ENCODE peak calls at places on chromosome 5, in eight cellular contexts. E is brain microvascular endothelial cell; I is H7; V is neural progenitor cell; P is CD4-positive, alpha-beta memory T cell; M is HL-60; X is Caco-2; D is fibroblast of the aortic adventitia. B is an unnamed sample.

GRCh38 chr5:143060018-143060417 is 289.8 kb downstream of the ARHGAP26 start:
- DNase-seq in X (no peak), E (no peak), I (no peak), V (no peak), D (no peak), P (no peak), M (no peak), B (no peak)

GRCh38 chr5:39400711-39401385 is 23.9 kb downstream of the DAB2 start:
- DNase-seq in D (peak; percentile 39), X (peak; percentile 69), M (no peak), V (no peak), P (no peak), E (peak; percentile 28), I (no peak), B (no peak)

GRCh38 chr5:92544042-92544441 is 1037.0 kb downstream of the NR2F1-AS1 start:
- DNase-seq in P (no peak), I (no peak), D (peak; percentile 41), X (no peak), V (no peak), M (no peak), E (no peak), B (no peak)

GRCh38 chr5:160675988-160676387 is 176.0 kb downstream of the ATP10B start:
- DNase-seq in D (no peak), P (no peak), E (no peak), V (no peak), M (no peak), X (peak; percentile 26), I (no peak), B (no peak)

GRCh38 chr5:126516133-126516532 is 78.9 kb downstream of the ALDH7A1 start:
- DNase-seq in I (no peak), V (no peak), D (peak; percentile 26), P (no peak), X (no peak), E (no peak), M (no peak), B (no peak)

GRCh38 chr5:52922384-52922783 is 66.8 kb upstream of the ITGA2 start:
- DNase-seq in V (peak; percentile 11), X (peak; percentile 20), I (no peak), E (peak; percentile 98), P (no peak), D (peak; percentile 79), M (peak; percentile 47), B (no peak)

GRCh38 chr5:94544031-94544650 is 74.3 kb downstream of the KIAA0825 start:
- DNase-seq in I (no peak), V (no peak), D (peak; percentile 23), M (peak; percentile 43), P (no peak), X (no peak), E (peak; percentile 14), B (no peak)

GRCh38 chr5:582936-583635 is 29.1 kb upstream of the CEP72 start:
- DNase-seq in X (no peak), D (no peak), M (no peak), P (no peak), E (no peak), I (no peak), V (no peak), B (no peak)

GRCh38 chr5:60477849-60478248 is 222.1 kb downstream of the DEPDC1B start:
- DNase-seq in V (no peak), D (no peak), X (no peak), P (no peak), I (no peak), E (no peak), M (no peak), B (no peak)

GRCh38 chr5:109567374-109568044 is 122.2 kb upstream of the MAN2A1 start:
- DNase-seq in V (no peak), I (no peak), M (peak; percentile 23), D (peak; percentile 40), P (no peak), X (no peak), E (peak; percentile 59), B (no peak)

GRCh38 chr5:124527220-124527991 is 219.0 kb downstream of the ZNF608 start:
- DNase-seq in M (no peak), E (no peak), V (peak; percentile 39), X (peak; percentile 84), P (no peak), I (no peak), D (peak; percentile 64), B (no peak)

GRCh38 chr5:51990661-51991180 is 607.5 kb downstream of the ISL1 start:
- DNase-seq in M (no peak), P (no peak), E (no peak), X (no peak), I (no peak), V (no peak), D (no peak), B (no peak)

GRCh38 chr5:66807743-66808142 is 211.6 kb downstream of the MAST4 start:
- DNase-seq in D (peak; percentile 65), E (peak; percentile 57), M (no peak), I (peak; percentile 29), X (peak; percentile 15), V (peak; percentile 21), P (no peak), B (no peak)

GRCh38 chr5:71600783-71601182 is 13.6 kb downstream of the MCCC2 start:
- DNase-seq in X (no peak), M (no peak), E (no peak), I (no peak), V (no peak), D (peak; percentile 2), P (no peak), B (no peak)

GRCh38 chr5:150108711-150109605 is 22.6 kb upstream of the CSF1R start:
- DNase-seq in I (peak; percentile 48), P (no peak), V (no peak), D (no peak), E (no peak), M (no peak), X (no peak), B (no peak)

GRCh38 chr5:153480401-153480800 is 10.1 kb upstream of the GRIA1 start:
- DNase-seq in X (no peak), P (no peak), D (peak; percentile 11), I (no peak), V (no peak), M (no peak), E (peak; percentile 58), B (no peak)

GRCh38 chr5:120735076-120735475 is 271.0 kb downstream of the PRR16 start:
- DNase-seq in P (no peak), M (no peak), V (no peak), D (peak; percentile 9), I (no peak), E (no peak), X (no peak), B (no peak)

GRCh38 chr5:54713923-54714581 is 196.5 kb downstream of the SNX18 start:
- DNase-seq in V (no peak), D (peak; percentile 93), I (no peak), P (no peak), X (peak; percentile 8), M (no peak), E (peak; percentile 54), B (no peak)

GRCh38 chr5:156675402-156675801 is 174.7 kb upstream of the PPP1R2B start:
- DNase-seq in E (no peak), I (no peak), D (no peak), X (no peak), M (no peak), V (no peak), P (no peak), B (no peak)

GRCh38 chr5:179243333-179243732 is 101.9 kb downstream of the ADAMTS2 start:
- DNase-seq in X (no peak), M (no peak), D (peak; percentile 72), E (peak; percentile 36), P (no peak), V (no peak), I (no peak), B (no peak)

GRCh38 chr5:133741396-133741795 is 129.1 kb upstream of the FSTL4 start:
- DNase-seq in I (no peak), D (no peak), X (no peak), E (no peak), M (no peak), P (no peak), V (no peak), B (no peak)

DNA sequence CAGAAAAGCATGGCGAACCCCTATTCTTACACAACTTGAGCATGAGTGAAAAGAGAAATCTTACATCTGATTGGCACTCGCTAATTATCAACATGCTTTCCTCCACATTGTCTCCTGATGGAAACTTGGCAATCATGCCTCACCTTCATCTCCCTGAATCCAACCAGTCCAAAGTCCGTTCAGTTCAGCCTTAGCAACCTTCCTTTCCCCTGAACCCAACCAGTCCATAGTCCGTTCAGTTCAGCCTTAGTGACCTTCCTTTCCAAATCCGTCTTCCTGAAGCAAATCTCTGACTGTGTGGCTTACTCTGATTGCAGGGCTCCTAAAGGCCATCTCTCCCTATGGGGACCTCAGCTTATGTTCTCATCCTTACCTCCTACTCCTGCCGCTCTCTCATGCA is 538.3 kb upstream of the CLINT1 start:
- DNase-seq in E (no peak), I (no peak), X (no peak), P (no peak), V (no peak), D (no peak), M (no peak), B (no peak)
- H3K4me3 ChIP-seq in E (no peak overlapping the region), I (no peak overlapping the region), X (no peak overlapping the region), P (no peak overlapping the region), V (no peak overlapping the region), D (no peak overlapping the region), M (no peak overlapping the region), B (no peak overlapping the region)

GRCh38 chr5:50562694-50563093 is 103.7 kb upstream of the PARP8 start:
- DNase-seq in D (no peak), M (no peak), V (no peak), X (no peak), E (no peak), I (no peak), P (no peak), B (no peak)
- H3K4me3 ChIP-seq in D (no peak overlapping the region), M (no peak overlapping the region), V (no peak overlapping the region), X (no peak overlapping the region), E (no peak overlapping the region), I (no peak overlapping the region), P (no peak overlapping the region), B (no peak overlapping the region)

DNA sequence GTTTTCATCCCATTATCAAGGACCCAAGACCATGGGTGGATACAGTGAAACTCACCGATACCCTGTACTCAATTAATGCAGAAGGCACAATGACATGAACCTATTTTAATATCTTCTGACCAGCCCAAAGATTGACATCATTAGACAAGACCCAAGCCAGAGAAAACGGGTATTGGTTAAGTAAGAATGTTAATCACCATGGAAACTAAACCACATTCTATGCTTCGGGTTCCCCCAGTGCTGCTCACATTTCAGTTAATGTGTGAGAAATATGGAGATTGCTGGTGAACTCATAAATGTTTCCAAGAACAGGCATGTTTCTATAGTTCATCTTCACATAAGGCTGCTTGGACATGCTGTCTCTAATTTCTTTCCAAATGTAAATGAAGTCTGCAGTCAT is 77.0 kb downstream of the IRX2 start:
- DNase-seq in P (no peak), V (no peak), D (no peak), M (no peak), I (no peak), E (no peak), X (no peak), B (no peak)
- H3K4me3 ChIP-seq in P (no peak overlapping the region), V (no peak overlapping the region), D (no peak overlapping the region), M (no peak overlapping the region), I (no peak overlapping the region), E (no peak overlapping the region), X (no peak overlapping the region), B (no peak overlapping the region)

DNA sequence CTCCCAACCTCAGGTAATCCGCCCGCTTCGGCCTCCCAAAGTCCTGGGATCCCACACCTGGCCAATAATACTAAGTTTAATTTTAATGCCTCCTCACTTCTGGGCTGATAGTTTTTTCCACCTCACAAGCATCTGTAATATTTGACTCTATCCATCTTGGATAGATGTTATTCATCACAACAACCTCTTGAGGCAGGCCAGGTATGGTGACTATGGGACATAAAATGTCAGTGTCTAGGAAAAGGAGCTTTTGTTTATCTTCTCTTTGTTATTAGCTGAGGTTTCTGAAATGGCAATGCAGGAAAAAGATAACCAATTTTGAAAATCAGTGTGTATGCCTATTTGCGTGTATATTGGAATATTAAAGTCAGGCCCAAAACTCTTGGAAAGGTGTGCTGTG is 1.2 kb upstream of the CCDC69 start:
- DNase-seq in P (no peak), V (no peak), E (no peak), X (no peak), I (no peak), M (no peak), D (no peak), B (no peak)
- H3K4me3 ChIP-seq in P (no peak overlapping the region), V (no peak overlapping the region), E (no peak overlapping the region), X (no peak overlapping the region), I (no peak overlapping the region), M (no peak overlapping the region), D (no peak overlapping the region), B (no peak overlapping the region)